ENCODE peak calls at places on chromosomes 6 and 20, in nine cellular contexts. O is PC-3; A is mucosa of descending colon; Y is adrenal gland; P is Calu3; S is CD8-positive, alpha-beta T cell; G is kidney; V is AG04449; X is left lung. R is an unnamed sample.

GRCh38 chr6:143965503-143966171 is 42.4 kb downstream of the PLAGL1 start:
- DNase-seq in O (peak; percentile 23), A (no peak), Y (no peak), P (no peak), S (no peak), G (no peak), V (peak; percentile 10), X (no peak), R (no peak)

GRCh38 chr6:14144678-14145113 is 27.1 kb downstream of the CD83 start:
- DNase-seq in O (peak; percentile 77), A (peak; percentile 63), Y (peak; percentile 76), P (peak; percentile 79), S (peak; percentile 75), G (peak; percentile 86), V (no peak), X (peak; percentile 87), R (peak; percentile 82)

GRCh38 chr6:135826225-135826804 is 25.2 kb upstream of the PDE7B start:
- DNase-seq in O (no peak), A (no peak), Y (no peak), P (no peak), S (no peak), G (no peak), V (no peak), X (no peak), R (no peak)

GRCh38 chr6:148342146-148343027 is at the start of gene SASH1:
- DNase-seq in O (peak; percentile 75), A (peak; percentile 76), Y (peak; percentile 38), P (peak; percentile 49), S (no peak), G (peak; percentile 88), V (no peak), X (peak; percentile 83), R (peak; percentile 77)

GRCh38 chr6:10303806-10304520 is 110.9 kb downstream of the TFAP2A start:
- DNase-seq in O (no peak), A (no peak), Y (no peak), P (no peak), S (no peak), G (no peak), V (no peak), X (no peak), R (no peak)

GRCh38 chr20:9551808-9552550 is 37.6 kb downstream of the LAMP5 start:
- DNase-seq in O (peak; percentile 24), A (no peak), Y (no peak), P (peak; percentile 31), S (no peak), G (no peak), V (no peak), X (no peak), R (no peak)

GRCh38 chr6:35049885-35050284 is 91.3 kb downstream of the TCP11 start:
- DNase-seq in O (no peak), A (peak; percentile 66), Y (no peak), P (no peak), S (no peak), G (no peak), V (peak; percentile 42), X (no peak), R (no peak)

GRCh38 chr6:113162739-113163138 is 694.4 kb upstream of the MARCKS start:
- DNase-seq in O (no peak), A (no peak), Y (no peak), P (no peak), S (no peak), G (no peak), V (no peak), X (no peak), R (no peak)

GRCh38 chr20:17816804-17817590 is 117.2 kb downstream of the BANF2 start:
- DNase-seq in O (no peak), A (no peak), Y (no peak), P (no peak), S (no peak), G (no peak), V (no peak), X (peak; percentile 52), R (no peak)

GRCh38 chr6:125009578-125009977 is 47.3 kb downstream of the RNF217 start:
- DNase-seq in O (no peak), A (no peak), Y (no peak), P (no peak), S (no peak), G (no peak), V (no peak), X (no peak), R (no peak)

GRCh38 chr20:8432435-8433148 is 300.5 kb downstream of the PLCB1 start:
- DNase-seq in O (no peak), A (no peak), Y (no peak), P (no peak), S (no peak), G (no peak), V (no peak), X (no peak), R (no peak)

GRCh38 chr6:166251655-166252054 is 56.5 kb downstream of the PRR18 start:
- DNase-seq in O (no peak), A (no peak), Y (no peak), P (no peak), S (no peak), G (no peak), V (no peak), X (no peak), R (no peak)

GRCh38 chr6:34543421-34543820 is 12.7 kb downstream of the SPDEF start:
- DNase-seq in O (peak; percentile 82), A (no peak), Y (no peak), P (no peak), S (no peak), G (no peak), V (peak; percentile 29), X (no peak), R (no peak)

GRCh38 chr6:109031416-109031815 is 63.2 kb downstream of the SESN1 start:
- DNase-seq in O (no peak), A (no peak), Y (no peak), P (no peak), S (no peak), G (no peak), V (no peak), X (no peak), R (no peak)

GRCh38 chr20:63735859-63736718 is at the start of gene LIME1:
- DNase-seq in O (no peak), A (peak; percentile 77), Y (peak; percentile 32), P (no peak), S (peak; percentile 81), G (peak; percentile 82), V (no peak), X (peak; percentile 81), R (no peak)

GRCh38 chr20:45085289-45085688 is 15.6 kb downstream of the KCNS1 start:
- DNase-seq in O (no peak), A (no peak), Y (no peak), P (no peak), S (no peak), G (no peak), V (no peak), X (no peak), R (no peak)

GRCh38 chr20:45083127-45083526 is 17.8 kb downstream of the KCNS1 start:
- DNase-seq in O (peak; percentile 8), A (no peak), Y (no peak), P (no peak), S (no peak), G (no peak), V (no peak), X (no peak), R (no peak)

GRCh38 chr20:45082468-45082867 is 18.5 kb downstream of the KCNS1 start:
- DNase-seq in O (no peak), A (no peak), Y (no peak), P (no peak), S (no peak), G (no peak), V (no peak), X (no peak), R (no peak)

GRCh38 chr20:45077559-45077958 is 23.4 kb downstream of the KCNS1 start:
- DNase-seq in O (no peak), A (no peak), Y (no peak), P (no peak), S (no peak), G (no peak), V (no peak), X (no peak), R (no peak)

DNA sequence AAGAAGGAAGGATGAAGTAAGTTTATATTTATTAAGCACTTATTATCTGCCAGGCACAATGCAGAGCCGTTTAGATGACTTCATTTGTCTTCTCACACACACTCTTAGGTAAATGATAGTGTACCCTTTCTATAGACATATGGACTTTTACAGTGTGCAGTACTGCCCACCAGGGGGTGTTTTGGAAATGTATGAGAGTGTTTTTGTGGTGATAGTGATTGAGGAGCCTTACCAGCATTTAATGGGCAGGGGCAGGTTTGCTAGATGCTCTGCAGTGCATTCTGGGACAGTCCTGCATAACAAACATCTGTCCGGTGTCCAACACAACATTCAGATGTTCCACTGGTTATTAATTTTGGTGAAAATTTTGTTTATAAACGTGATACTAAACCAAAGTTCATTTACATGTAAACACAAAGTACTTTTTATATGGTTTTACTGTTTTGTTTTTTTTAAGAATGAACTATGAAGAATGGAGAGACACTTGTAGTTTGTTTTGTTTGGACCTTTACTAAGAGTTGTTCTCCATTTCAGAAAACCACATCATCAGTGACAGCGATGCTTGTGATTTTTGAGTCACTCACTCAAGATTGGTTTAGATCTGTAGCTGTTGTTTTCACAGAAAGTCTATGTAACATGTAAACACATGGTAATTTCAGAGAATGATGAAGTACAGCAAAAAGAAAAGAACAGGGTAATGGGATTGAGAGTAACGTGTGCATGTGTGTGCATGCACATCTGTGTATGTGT is 19.9 kb downstream of the KCNS1 start:
- DNase-seq in O (peak; percentile 69), A (peak; percentile 15), Y (no peak), P (peak; percentile 58), S (no peak), G (no peak), V (no peak), X (no peak), R (no peak)
- TF ChIP-seq CTCF in O (peak; percentile 86), A (no peak), Y (peak; percentile 15), P (peak; percentile 69), S (peak; percentile 18), G (no peak), V (peak; percentile 44), X (no peak), R (no peak)

DNA sequence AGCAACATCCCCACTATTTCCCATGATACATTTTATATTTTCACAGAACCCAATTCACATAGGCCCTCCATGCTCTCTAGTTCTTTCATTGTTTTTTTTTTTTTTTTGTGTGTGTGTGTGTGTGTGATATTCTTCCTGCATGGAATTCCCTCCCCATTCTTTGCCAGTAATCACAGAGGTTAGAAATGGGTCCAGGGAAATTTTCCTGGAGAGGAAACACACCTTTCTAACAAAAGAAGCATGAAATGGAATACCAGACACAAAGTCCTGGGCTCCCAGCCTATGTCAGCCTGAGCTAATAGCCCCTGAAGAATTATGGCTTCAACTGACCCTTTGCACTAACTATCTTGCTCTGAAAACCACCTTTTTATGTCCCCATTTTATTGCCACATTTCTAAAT is 194.2 kb upstream of the NT5E start:
- DNase-seq in O (no peak), A (no peak), Y (no peak), P (no peak), S (no peak), G (no peak), V (no peak), X (no peak), R (no peak)
- TF ChIP-seq CTCF in O (no peak), A (no peak), Y (no peak), P (no peak), S (no peak), G (no peak), V (no peak), X (no peak), R (no peak)

GRCh38 chr6:25334793-25335192 is 55.6 kb downstream of the CARMIL1 start:
- DNase-seq in O (no peak), A (no peak), Y (no peak), P (no peak), S (no peak), G (no peak), V (no peak), X (no peak), R (no peak)
- TF ChIP-seq CTCF in O (no peak), A (no peak), Y (no peak), P (no peak), S (no peak), G (no peak), V (no peak), X (no peak), R (no peak)

GRCh38 chr6:121959501-121959900 is 440.0 kb upstream of the HSF2 start:
- DNase-seq in O (no peak), A (no peak), Y (no peak), P (no peak), S (no peak), G (no peak), V (no peak), X (no peak), R (no peak)
- TF ChIP-seq CTCF in O (no peak), A (no peak), Y (no peak), P (no peak), S (no peak), G (no peak), V (no peak), X (no peak), R (no peak)

R was measured in RWPE1.